ENCODE peak calls at places on chromosomes 12 and 14, in ten cellular contexts. S is pancreas, J is tibial nerve, H is psoas muscle, N is ascending aorta, L is right lobe of liver, P is astrocyte, Y is Karpas-422, O is SJSA1, T is fibroblast of lung. M is an unnamed sample.

GRCh38 chr12:47032644-47033043 is 46.8 kb upstream of the PCED1B start:
- DNase-seq in S (no peak), J (no peak), H (no peak), N (no peak), L (no peak), P (peak; percentile 54), Y (peak; percentile 81), O (peak; percentile 58), T (peak; percentile 78), M (no peak)

GRCh38 chr14:75271514-75271913 is 7.1 kb upstream of the FOS start:
- DNase-seq in S (peak; percentile 18), J (no peak), H (no peak), N (no peak), L (no peak), P (no peak), Y (no peak), O (no peak), T (no peak), M (peak; percentile 49)

GRCh38 chr12:12837025-12837872 is 24.1 kb downstream of the DDX47 start:
- DNase-seq in S (no peak), J (no peak), H (peak; percentile 54), N (peak; percentile 16), L (no peak), P (peak; percentile 71), Y (peak; percentile 50), O (peak; percentile 72), T (peak; percentile 79), M (no peak)

GRCh38 chr12:108282676-108283075 is 56.4 kb downstream of the CMKLR1 start:
- DNase-seq in S (no peak), J (no peak), H (no peak), N (no peak), L (no peak), P (no peak), Y (no peak), O (no peak), T (no peak), M (no peak)

GRCh38 chr12:77510985-77511384 is 319.7 kb upstream of the NAV3 start:
- DNase-seq in S (no peak), J (no peak), H (no peak), N (no peak), L (no peak), P (no peak), Y (no peak), O (no peak), T (no peak), M (no peak)

GRCh38 chr14:104296388-104297312 is 158.3 kb downstream of the KIF26A start:
- DNase-seq in S (peak; percentile 54), J (no peak), H (peak; percentile 42), N (no peak), L (peak; percentile 37), P (no peak), Y (no peak), O (no peak), T (no peak), M (peak; percentile 69)

GRCh38 chr12:52942914-52943207 is 6.1 kb upstream of the KRT18 start:
- DNase-seq in S (no peak), J (no peak), H (no peak), N (no peak), L (no peak), P (no peak), Y (no peak), O (no peak), T (no peak), M (no peak)

GRCh38 chr12:127149226-127149964 is 1117.6 kb upstream of the TMEM132C start:
- DNase-seq in S (no peak), J (no peak), H (no peak), N (no peak), L (no peak), P (peak; percentile 90), Y (no peak), O (peak; percentile 7), T (peak; percentile 8), M (no peak)

GRCh38 chr12:124412646-124413015 is 117.7 kb downstream of the RFLNA start:
- DNase-seq in S (no peak), J (peak; percentile 24), H (no peak), N (no peak), L (no peak), P (no peak), Y (no peak), O (no peak), T (no peak), M (no peak)

GRCh38 chr12:124411953-124412645 is 117.2 kb downstream of the RFLNA start:
- DNase-seq in S (no peak), J (no peak), H (no peak), N (no peak), L (no peak), P (no peak), Y (no peak), O (no peak), T (no peak), M (no peak)

GRCh38 chr12:124411291-124411878 is 116.5 kb downstream of the RFLNA start:
- DNase-seq in S (no peak), J (peak; percentile 72), H (peak; percentile 91), N (no peak), L (no peak), P (peak; percentile 95), Y (no peak), O (no peak), T (peak; percentile 93), M (no peak)

GRCh38 chr12:124408822-124409517 is 114.1 kb downstream of the RFLNA start:
- DNase-seq in S (no peak), J (no peak), H (no peak), N (no peak), L (no peak), P (no peak), Y (no peak), O (no peak), T (no peak), M (no peak)

DNA sequence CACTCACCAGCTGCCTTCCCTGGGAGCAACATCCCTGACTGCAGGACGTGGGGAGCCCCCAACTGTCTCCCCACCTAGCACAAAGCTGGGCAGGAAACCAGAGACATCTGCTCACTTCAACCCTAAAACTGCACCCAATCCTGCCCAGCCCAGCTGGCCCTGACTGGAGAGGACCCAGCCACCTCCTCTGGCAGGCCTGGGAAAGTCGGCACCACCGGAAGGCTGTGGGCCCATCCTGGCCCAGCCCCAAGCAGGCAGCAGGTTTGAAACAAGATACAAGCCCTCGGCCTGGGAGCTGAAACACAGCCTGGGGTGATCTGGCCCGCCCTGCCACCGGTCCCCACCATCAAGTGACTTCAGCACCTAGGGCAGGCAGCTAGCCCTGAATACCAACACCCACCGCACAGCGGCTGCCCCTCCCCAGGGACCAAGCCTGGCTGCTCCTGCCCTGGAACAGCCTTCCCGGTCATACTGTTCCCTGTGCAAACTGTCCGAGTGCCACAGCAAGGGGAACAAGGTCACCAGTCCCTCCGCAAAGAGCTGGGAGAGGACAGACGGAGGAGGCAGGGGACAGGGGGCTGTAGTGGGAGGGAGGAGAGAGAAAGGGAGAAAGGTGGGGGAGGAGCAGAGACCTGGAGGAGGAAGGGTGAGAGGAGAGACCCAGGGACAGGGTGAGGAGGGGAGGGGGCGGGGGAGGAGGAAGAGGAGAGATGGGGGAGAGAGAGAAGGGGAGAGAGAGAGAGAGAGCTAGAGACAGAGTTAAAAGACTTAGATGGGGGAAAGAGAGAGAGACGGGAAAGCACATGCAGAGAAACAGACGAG is 115.7 kb downstream of the RFLNA start:
- DNase-seq in S (no peak), J (no peak), H (peak; percentile 87), N (no peak), L (no peak), P (no peak), Y (no peak), O (no peak), T (no peak), M (no peak)
- H3K27ac ChIP-seq in S (no peak overlapping the region), J (peak overlapping the region; percentile 32), H (peak overlapping the region; percentile 78), N (peak overlapping the region; percentile 59), L (no peak overlapping the region), P (peak overlapping the region; percentile 77), Y (no peak overlapping the region), O (no peak overlapping the region), T (peak overlapping the region; percentile 74), M (no peak overlapping the region)

GRCh38 chr14:68322970-68323620 is 469.8 kb downstream of the ZFP36L1 start:
- DNase-seq in S (no peak), J (no peak), H (no peak), N (no peak), L (no peak), P (no peak), Y (no peak), O (no peak), T (no peak), M (no peak)
- H3K27ac ChIP-seq in S (no peak overlapping the region), J (no peak overlapping the region), H (no peak overlapping the region), N (peak overlapping the region; percentile 42), L (no peak overlapping the region), P (no peak overlapping the region), Y (no peak overlapping the region), O (no peak overlapping the region), T (no peak overlapping the region), M (no peak overlapping the region)

DNA sequence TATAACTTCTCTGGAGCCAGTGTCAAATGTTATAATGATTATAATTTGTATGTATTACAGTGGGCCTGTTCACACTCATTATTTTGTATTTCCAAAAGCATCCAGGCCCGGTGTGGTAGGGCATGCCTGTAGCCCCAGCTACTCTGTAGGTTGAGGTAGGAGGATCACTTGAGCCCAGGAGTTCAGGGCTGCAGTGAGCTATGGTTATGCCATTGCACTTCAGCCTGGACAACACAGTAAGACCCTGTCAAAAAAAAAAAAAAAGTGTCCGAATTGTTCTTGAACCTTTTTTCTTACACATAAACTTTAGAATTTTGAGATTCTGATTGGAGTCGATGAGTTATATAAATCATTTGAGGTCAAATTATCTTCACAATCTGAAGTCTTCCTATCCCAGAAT is 1.0 kb downstream of the ZNF84 start:
- DNase-seq in S (no peak), J (no peak), H (no peak), N (no peak), L (no peak), P (no peak), Y (no peak), O (no peak), T (no peak), M (no peak)
- H3K27ac ChIP-seq in S (no peak overlapping the region), J (no peak overlapping the region), H (peak overlapping the region; percentile 90), N (no peak overlapping the region), L (peak overlapping the region; percentile 93), P (no peak overlapping the region), Y (no peak overlapping the region), O (no peak overlapping the region), T (no peak overlapping the region), M (peak overlapping the region; percentile 96)

GRCh38 chr12:3073438-3074255 is 3.5 kb upstream of the TSPAN9 start:
- DNase-seq in S (peak; percentile 96), J (peak; percentile 89), H (peak; percentile 92), N (no peak), L (peak; percentile 87), P (peak; percentile 79), Y (peak; percentile 92), O (peak; percentile 66), T (peak; percentile 90), M (peak; percentile 94)

GRCh38 chr12:3078086-3078820 is 1.1 kb downstream of the TSPAN9 start:
- DNase-seq in S (no peak), J (no peak), H (no peak), N (no peak), L (no peak), P (no peak), Y (no peak), O (no peak), T (no peak), M (no peak)

GRCh38 chr12:3077572-3078081 is 448 bp downstream of the TSPAN9 start:
- DNase-seq in S (peak; percentile 71), J (no peak), H (peak; percentile 70), N (no peak), L (peak; percentile 57), P (peak; percentile 28), Y (no peak), O (peak; percentile 29), T (peak; percentile 85), M (no peak)

GRCh38 chr12:3075315-3075714 is 1.9 kb upstream of the TSPAN9 start:
- DNase-seq in S (no peak), J (no peak), H (no peak), N (no peak), L (no peak), P (no peak), Y (no peak), O (no peak), T (no peak), M (no peak)

GRCh38 chr12:3076730-3077571 is at the start of gene TSPAN9:
- DNase-seq in S (peak; percentile 91), J (peak; percentile 62), H (peak; percentile 83), N (peak; percentile 22), L (peak; percentile 91), P (peak; percentile 34), Y (no peak), O (peak; percentile 87), T (peak; percentile 75), M (peak; percentile 91)
- H3K27ac ChIP-seq in S (peak within 1 kb of the TSS; percentile 76), J (peak within 1 kb of the TSS; percentile 83), H (peak within 1 kb of the TSS; percentile 91), N (peak within 1 kb of the TSS; percentile 88), L (peak within 1 kb of the TSS; percentile 88), P (peak within 1 kb of the TSS; percentile 76), Y (no peak within 1 kb of the TSS), O (peak within 1 kb of the TSS; percentile 38), T (no peak within 1 kb of the TSS), M (peak within 1 kb of the TSS; percentile 16)

M was measured in spleen.